ENCODE peak calls at places on chromosomes 12 and 14, in nine cellular contexts. V is tibial artery, S is ascending aorta, A is astrocyte of the spinal cord, J is mesothelial cell of epicardium, Y is omental fat pad, B is WTC11, X is RWPE1, U is body of pancreas. K is an unnamed sample.

GRCh38 chr14:55220230-55220629 is 28.8 kb upstream of the DLGAP5 start:
- DNase-seq in V (no peak), S (no peak), A (no peak), J (no peak), Y (no peak), B (no peak), X (no peak), U (no peak), K (no peak)

GRCh38 chr14:39169541-39169900 is 612 bp downstream of the TRAPPC6B start:
- DNase-seq in V (no peak), S (no peak), A (peak; percentile 14), J (no peak), Y (no peak), B (no peak), X (no peak), U (peak; percentile 29), K (no peak)

GRCh38 chr14:21668377-21668776 is 5.2 kb downstream of the OR4E1 start:
- DNase-seq in V (no peak), S (no peak), A (peak; percentile 85), J (no peak), Y (no peak), B (no peak), X (peak; percentile 8), U (no peak), K (no peak)

GRCh38 chr14:96081767-96082400 is 42.7 kb downstream of the C14orf132 start:
- DNase-seq in V (peak; percentile 29), S (no peak), A (no peak), J (no peak), Y (no peak), B (no peak), X (no peak), U (no peak), K (no peak)

GRCh38 chr14:105050551-105050897 is 14.7 kb downstream of the GPR132 start:
- DNase-seq in V (no peak), S (no peak), A (no peak), J (peak; percentile 63), Y (no peak), B (no peak), X (peak; percentile 61), U (peak; percentile 81), K (no peak)

GRCh38 chr12:76055393-76055792 is 23.8 kb upstream of the PHLDA1 start:
- DNase-seq in V (no peak), S (no peak), A (no peak), J (no peak), Y (no peak), B (no peak), X (no peak), U (no peak), K (no peak)

GRCh38 chr12:81974762-81975161 is 215.6 kb upstream of the PPFIA2 start:
- DNase-seq in V (no peak), S (no peak), A (no peak), J (no peak), Y (no peak), B (no peak), X (no peak), U (no peak), K (no peak)

GRCh38 chr12:108918960-108919642 is 39.2 kb downstream of the DAO start:
- DNase-seq in V (no peak), S (no peak), A (no peak), J (no peak), Y (no peak), B (no peak), X (no peak), U (no peak), K (no peak)

GRCh38 chr12:132161796-132162507 is 17.7 kb downstream of the NOC4L start:
- DNase-seq in V (no peak), S (no peak), A (no peak), J (no peak), Y (no peak), B (no peak), X (no peak), U (no peak), K (no peak)

GRCh38 chr12:107405436-107405835 is 280.2 kb upstream of the PWP1 start:
- DNase-seq in V (no peak), S (no peak), A (no peak), J (no peak), Y (no peak), B (no peak), X (no peak), U (no peak), K (no peak)

GRCh38 chr12:124720019-124720686 is 143.5 kb downstream of the SCARB1 start:
- DNase-seq in V (no peak), S (no peak), A (peak; percentile 87), J (no peak), Y (no peak), B (no peak), X (peak; percentile 68), U (no peak), K (no peak)

GRCh38 chr14:90893028-90893427 is 76.8 kb upstream of the TTC7B start:
- DNase-seq in V (no peak), S (no peak), A (no peak), J (no peak), Y (no peak), B (no peak), X (no peak), U (no peak), K (no peak)

GRCh38 chr14:94974422-94974821 is 182.9 kb downstream of the DICER1 start:
- DNase-seq in V (no peak), S (no peak), A (no peak), J (no peak), Y (no peak), B (no peak), X (no peak), U (no peak), K (no peak)

GRCh38 chr12:6840428-6841138 is at the start of gene GNB3:
- DNase-seq in V (no peak), S (no peak), A (no peak), J (no peak), Y (no peak), B (no peak), X (no peak), U (no peak), K (no peak)

GRCh38 chr12:6845395-6845794 is 4.7 kb downstream of the GNB3 start:
- DNase-seq in V (no peak), S (no peak), A (no peak), J (no peak), Y (no peak), B (no peak), X (no peak), U (no peak), K (no peak)

GRCh38 chr12:6841139-6841515 is 402 bp downstream of the GNB3 start:
- DNase-seq in V (no peak), S (no peak), A (no peak), J (no peak), Y (no peak), B (no peak), X (no peak), U (no peak), K (no peak)

GRCh38 chr12:6842075-6842474 is 1.4 kb downstream of the GNB3 start:
- DNase-seq in V (no peak), S (no peak), A (no peak), J (no peak), Y (no peak), B (no peak), X (no peak), U (no peak), K (no peak)

DNA sequence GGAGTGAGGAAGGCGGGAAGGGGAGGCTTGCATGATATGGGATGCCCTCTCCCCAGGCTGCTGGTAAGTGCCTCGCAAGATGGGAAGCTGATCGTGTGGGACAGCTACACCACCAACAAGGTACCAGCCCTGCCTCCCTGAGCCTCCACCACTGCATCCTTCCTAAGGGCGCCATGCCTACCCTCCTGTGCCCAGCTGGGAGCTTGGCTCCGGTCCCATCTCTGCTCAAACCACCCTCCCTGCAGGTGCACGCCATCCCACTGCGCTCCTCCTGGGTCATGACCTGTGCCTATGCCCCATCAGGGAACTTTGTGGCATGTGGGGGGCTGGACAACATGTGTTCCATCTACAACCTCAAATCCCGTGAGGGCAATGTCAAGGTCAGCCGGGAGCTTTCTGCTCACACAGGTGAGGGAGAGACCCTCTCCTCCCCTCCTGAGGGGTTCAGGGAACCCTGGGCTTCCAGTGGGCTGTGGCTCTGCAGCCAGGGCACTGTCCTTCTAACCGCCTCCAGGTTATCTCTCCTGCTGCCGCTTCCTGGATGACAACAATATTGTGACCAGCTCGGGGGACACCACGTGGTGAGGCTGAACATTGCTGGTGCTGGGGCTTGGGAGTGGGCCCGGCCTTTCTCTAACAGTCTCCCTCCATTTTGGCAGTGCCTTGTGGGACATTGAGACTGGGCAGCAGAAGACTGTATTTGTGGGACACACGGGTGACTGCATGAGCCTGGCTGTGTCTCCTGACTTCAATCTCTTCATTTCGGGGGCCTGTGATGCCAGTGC is 2.6 kb downstream of the GNB3 start:
- DNase-seq in V (no peak), S (no peak), A (no peak), J (no peak), Y (no peak), B (peak; percentile 49), X (no peak), U (no peak), K (no peak)
- TF ChIP-seq CTCF in V (no peak), S (no peak), A (no peak), J (no peak), Y (no peak), B (no peak), X (no peak), U (no peak), K (no peak)

GRCh38 chr12:103965590-103966407 is at the start of gene TDG:
- DNase-seq in V (peak; percentile 99), S (peak; percentile 95), A (peak; percentile 99), J (peak; percentile 93), Y (peak; percentile 93), B (peak; percentile 96), X (peak; percentile 97), U (peak; percentile 97), K (peak; percentile 97)
- TF ChIP-seq CTCF in V (no peak), S (no peak), A (no peak), J (no peak), Y (no peak), B (no peak), X (peak; percentile 16), U (no peak), K (no peak)

DNA sequence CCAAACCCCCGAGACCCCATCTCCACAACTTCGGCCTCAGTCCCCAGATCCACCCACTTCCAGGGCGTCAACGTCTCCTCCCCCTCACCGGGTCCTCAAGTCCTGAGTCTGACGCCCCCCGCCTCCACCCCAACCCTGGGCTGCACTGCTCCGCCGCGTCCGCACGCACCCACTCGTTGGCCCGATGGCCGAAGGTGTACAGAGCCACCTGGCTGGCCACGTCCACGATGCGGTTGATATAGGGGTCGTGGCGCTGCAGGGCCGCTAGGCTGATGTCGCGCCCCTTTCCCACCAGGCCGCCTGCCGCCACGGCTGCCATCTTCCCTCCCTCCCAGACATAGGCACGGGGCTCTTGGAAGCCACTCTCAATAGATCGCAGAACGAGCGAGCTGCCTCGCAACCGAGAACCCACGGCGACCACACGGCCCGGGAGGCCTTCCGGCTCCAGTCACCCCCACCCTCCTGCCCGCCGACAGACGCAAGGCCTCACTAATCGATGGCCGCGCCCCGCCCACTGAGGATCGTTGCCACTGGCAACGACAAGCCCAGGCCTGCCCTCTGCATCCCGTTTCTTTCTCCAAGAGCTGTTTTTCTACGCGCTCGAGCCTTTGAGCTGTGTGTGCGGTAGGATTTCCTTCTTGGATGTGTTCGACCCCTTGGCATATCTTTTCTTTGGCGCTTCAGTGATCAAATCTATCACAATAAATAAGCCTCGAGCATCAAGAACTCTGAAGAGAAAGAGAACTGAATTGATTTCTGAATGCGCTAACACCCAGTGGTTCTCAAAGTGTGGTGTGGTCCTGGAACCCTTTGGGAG is at the start of gene DCP1B:
- DNase-seq in V (peak; percentile 99), S (peak; percentile 90), A (peak; percentile 99), J (peak; percentile 94), Y (peak; percentile 84), B (peak; percentile 99), X (peak; percentile 75), U (peak; percentile 98), K (peak; percentile 96)
- TF ChIP-seq CTCF in V (peak; percentile 35), S (no peak), A (no peak), J (no peak), Y (no peak), B (no peak), X (no peak), U (no peak), K (peak; percentile 57)

GRCh38 chr12:47084172-47084571 is 4.4 kb upstream of the AMIGO2 start:
- DNase-seq in V (no peak), S (no peak), A (no peak), J (no peak), Y (no peak), B (no peak), X (no peak), U (no peak), K (no peak)
- TF ChIP-seq CTCF in V (no peak), S (no peak), A (no peak), J (no peak), Y (no peak), B (no peak), X (no peak), U (no peak), K (no peak)

K was measured in type B pancreatic cell.